ENCODE peak calls at places on chromosomes 5 and 9, in seven cellular contexts. E, D, K, I, W, L and Q are unnamed samples.

GRCh38 chr9:28051559-28051958 is 478.3 kb upstream of the C9orf72 start:
- DNase-seq in E (no peak), D (no peak), K (no peak), I (no peak), W (no peak), L (no peak), Q (no peak)

GRCh38 chr9:99124534-99124933 is 19.6 kb downstream of the TGFBR1 start:
- DNase-seq in E (no peak), D (no peak), K (no peak), I (no peak), W (no peak), L (no peak), Q (no peak)

GRCh38 chr9:36874921-36875320 is 159.1 kb downstream of the PAX5 start:
- DNase-seq in E (no peak), D (no peak), K (no peak), I (no peak), W (no peak), L (no peak), Q (peak; percentile 64)

GRCh38 chr9:8859416-8859815 is 1059.8 kb upstream of the DMAC1 start:
- DNase-seq in E (no peak), D (no peak), K (no peak), I (no peak), W (no peak), L (no peak), Q (no peak)

GRCh38 chr9:93154293-93154903 is 20.3 kb upstream of the NINJ1 start:
- DNase-seq in E (peak; percentile 61), D (peak; percentile 20), K (no peak), I (no peak), W (no peak), L (peak; percentile 49), Q (peak; percentile 74)

GRCh38 chr5:116738270-116738947 is 163.8 kb upstream of the SEMA6A start:
- DNase-seq in E (no peak), D (no peak), K (no peak), I (no peak), W (no peak), L (no peak), Q (no peak)

GRCh38 chr5:72951850-72952468 is 3.9 kb upstream of the FCHO2 start:
- DNase-seq in E (peak; percentile 68), D (no peak), K (no peak), I (peak; percentile 81), W (peak; percentile 44), L (peak; percentile 67), Q (no peak)

GRCh38 chr5:58466939-58467338 is 7.1 kb upstream of the PLK2 start:
- DNase-seq in E (peak; percentile 39), D (no peak), K (no peak), I (no peak), W (no peak), L (no peak), Q (peak; percentile 55)

GRCh38 chr9:93098236-93098946 is 2.4 kb downstream of the CARD19 start:
- DNase-seq in E (peak; percentile 93), D (no peak), K (peak; percentile 23), I (no peak), W (peak; percentile 97), L (peak; percentile 78), Q (peak; percentile 99)

GRCh38 chr9:101705135-101705661 is 33.2 kb downstream of the GRIN3A start:
- DNase-seq in E (no peak), D (peak; percentile 47), K (no peak), I (no peak), W (no peak), L (peak; percentile 58), Q (peak; percentile 10)

GRCh38 chr5:65066385-65066784 is 297.7 kb downstream of the CWC27 start:
- DNase-seq in E (no peak), D (no peak), K (no peak), I (no peak), W (peak; percentile 89), L (no peak), Q (no peak)

GRCh38 chr9:131656356-131657030 is 83.4 kb downstream of the RAPGEF1 start:
- DNase-seq in E (no peak), D (no peak), K (peak; percentile 79), I (no peak), W (no peak), L (no peak), Q (no peak)

GRCh38 chr5:176817864-176818377 is 7.6 kb downstream of the UNC5A start:
- DNase-seq in E (peak; percentile 62), D (peak; percentile 43), K (no peak), I (no peak), W (no peak), L (peak; percentile 33), Q (peak; percentile 70)

GRCh38 chr5:83097582-83098265 is 20.4 kb downstream of the XRCC4 start:
- DNase-seq in E (no peak), D (peak; percentile 48), K (no peak), I (no peak), W (no peak), L (no peak), Q (peak; percentile 32)

GRCh38 chr5:139296862-139297326 is 3.4 kb downstream of the MATR3 start:
- DNase-seq in E (no peak), D (no peak), K (no peak), I (no peak), W (no peak), L (no peak), Q (no peak)

GRCh38 chr9:113375057-113376023 is 1.4 kb downstream of the HDHD3 start:
- DNase-seq in E (peak; percentile 32), D (no peak), K (no peak), I (no peak), W (no peak), L (no peak), Q (no peak)

GRCh38 chr9:15475923-15476536 is 34.7 kb downstream of the PSIP1 start:
- DNase-seq in E (no peak), D (no peak), K (no peak), I (no peak), W (no peak), L (no peak), Q (no peak)

GRCh38 chr5:73638344-73639095 is 12.5 kb downstream of the ARHGEF28 start:
- DNase-seq in E (peak; percentile 23), D (no peak), K (no peak), I (peak; percentile 83), W (peak; percentile 27), L (peak; percentile 65), Q (no peak)

GRCh38 chr5:176545737-176546509 is 3.2 kb upstream of the CDHR2 start:
- DNase-seq in E (no peak), D (no peak), K (no peak), I (no peak), W (no peak), L (no peak), Q (no peak)

GRCh38 chr5:1787472-1788047 is 12.1 kb downstream of the MRPL36 start:
- DNase-seq in E (no peak), D (no peak), K (no peak), I (no peak), W (no peak), L (no peak), Q (no peak)

GRCh38 chr5:157563373-157564148 is 12.0 kb downstream of the ADAM19 start:
- DNase-seq in E (peak; percentile 76), D (no peak), K (no peak), I (no peak), W (peak; percentile 75), L (no peak), Q (no peak)

GRCh38 chr5:133063965-133064364 is 12.2 kb downstream of the HSPA4 start:
- DNase-seq in E (no peak), D (no peak), K (no peak), I (no peak), W (no peak), L (no peak), Q (no peak)

GRCh38 chr5:92838253-92838652 is 742.8 kb downstream of the NR2F1-AS1 start:
- DNase-seq in E (no peak), D (no peak), K (no peak), I (no peak), W (no peak), L (peak; percentile 20), Q (peak; percentile 50)

GRCh38 chr5:62256161-62257017 is 49.6 kb upstream of the KIF2A start:
- DNase-seq in E (no peak), D (no peak), K (peak; percentile 36), I (no peak), W (no peak), L (no peak), Q (no peak)

GRCh38 chr5:149938272-149938671 is 6.3 kb downstream of the PDE6A start:
- DNase-seq in E (no peak), D (no peak), K (no peak), I (peak; percentile 97), W (peak; percentile 59), L (peak; percentile 66), Q (peak; percentile 66)

GRCh38 chr5:139811076-139811607 is 15.5 kb downstream of the PSD2 start:
- DNase-seq in E (no peak), D (no peak), K (no peak), I (no peak), W (no peak), L (no peak), Q (no peak)

GRCh38 chr9:113583511-113584470 is 120.3 kb downstream of the RGS3 start:
- DNase-seq in E (no peak), D (no peak), K (no peak), I (no peak), W (no peak), L (no peak), Q (no peak)

GRCh38 chr5:176413709-176414191 is 2.6 kb downstream of the CLTB start:
- DNase-seq in E (no peak), D (no peak), K (no peak), I (no peak), W (no peak), L (no peak), Q (no peak)